ENCODE peak calls at places on chromosome 19, in five cellular contexts. R is stimulated activated CD8-positive, alpha-beta memory T cell treated with anti-CD3 and anti-CD28 coated beads, Interleukin-2, amount 100 ng/mL, for 48 hours; W is A172; X is hippocampal formation; C is KG1. G is an unnamed sample.

GRCh38 chr19:18153555-18154134 is 682 bp downstream of the PIK3R2 start:
- DNase-seq in R (no peak), W (no peak), X (no peak), C (no peak), G (no peak)

GRCh38 chr19:37329686-37330085 is 41.2 kb upstream of the ZNF527 start:
- DNase-seq in R (no peak), W (no peak), X (no peak), C (no peak), G (peak; percentile 44)

GRCh38 chr19:3225677-3226093 is 1.2 kb downstream of the CELF5 start:
- DNase-seq in R (no peak), W (no peak), X (no peak), C (no peak), G (no peak)

GRCh38 chr19:40501599-40501998 is 34.8 kb downstream of the SPTBN4 start:
- DNase-seq in R (no peak), W (no peak), X (no peak), C (no peak), G (no peak)

GRCh38 chr19:31497709-31498108 is 148.5 kb upstream of the TSHZ3 start:
- DNase-seq in R (no peak), W (no peak), X (no peak), C (no peak), G (no peak)

GRCh38 chr19:12331211-12331941 is 2.1 kb downstream of the ZNF563 start:
- DNase-seq in R (peak; percentile 77), W (no peak), X (no peak), C (no peak), G (peak; percentile 13)

GRCh38 chr19:35216026-35216832 is 12.3 kb downstream of the FAM187B start:
- DNase-seq in R (no peak), W (no peak), X (no peak), C (no peak), G (no peak)

GRCh38 chr19:17719730-17720486 is 628 bp downstream of the MAP1S start:
- DNase-seq in R (no peak), W (no peak), X (no peak), C (no peak), G (no peak)

GRCh38 chr19:33904681-33905080 is 108.0 kb downstream of the KCTD15 start:
- DNase-seq in R (no peak), W (peak; percentile 31), X (no peak), C (no peak), G (peak; percentile 45)

GRCh38 chr19:2391118-2391725 is 31.2 kb downstream of the TMPRSS9 start:
- DNase-seq in R (no peak), W (peak; percentile 61), X (peak; percentile 51), C (peak; percentile 12), G (no peak)

G was measured in WTC11.